ENCODE peak calls at places on chromosomes 2 and 18, in seven cellular contexts. Y is uterus; I is small intestine; G is cardiac muscle cell; J is mesenchymal stem cell; A is CD8-positive, alpha-beta T cell; P is heart left ventricle. W is an unnamed sample.
A peak's percentile ranks its signal among the peaks of the same experiment; 100 is the strongest.

GRCh38 chr2:202165945-202166344 is 72.5 kb downstream of the SUMO1 start:
- DNase-seq in P (no peak), I (no peak), J (no peak), G (peak; percentile 32), A (no peak), Y (no peak), W (no peak)

GRCh38 chr2:146894514-146894913 is 950.3 kb upstream of the ACVR2A start:
- DNase-seq in P (no peak), A (no peak), J (no peak), G (no peak), I (no peak), Y (no peak), W (no peak)

GRCh38 chr2:63840081-63840784 is 1.5 kb upstream of the UGP2 start:
- DNase-seq in P (no peak), G (no peak), I (no peak), A (no peak), Y (no peak), J (peak; percentile 14), W (no peak)

GRCh38 chr18:47265197-47265596 is 13.7 kb upstream of the SKOR2 start:
- DNase-seq in G (peak; percentile 31), Y (no peak), I (no peak), P (no peak), A (no peak), J (peak; percentile 19), W (no peak)

GRCh38 chr2:152611458-152612231 is 105.6 kb downstream of the PRPF40A start:
- DNase-seq in I (peak; percentile 53), G (peak; percentile 91), J (peak; percentile 85), A (no peak), Y (peak; percentile 59), P (peak; percentile 29), W (no peak)

GRCh38 chr2:235048549-235048948 is 96.7 kb downstream of the SH3BP4 start:
- DNase-seq in J (no peak), G (no peak), I (peak; percentile 60), Y (no peak), A (no peak), P (no peak), W (no peak)

GRCh38 chr2:22999951-23000350 is 385.0 kb upstream of the KLHL29 start:
- DNase-seq in I (no peak), J (no peak), Y (no peak), P (no peak), A (no peak), G (no peak), W (no peak)

GRCh38 chr2:157426477-157426994 is 17.4 kb downstream of the CYTIP start:
- DNase-seq in P (no peak), Y (no peak), A (no peak), I (no peak), G (no peak), J (no peak), W (no peak)

GRCh38 chr2:240963376-240964220 is 34.8 kb upstream of the SNED1 start:
- DNase-seq in I (no peak), P (no peak), J (no peak), A (peak; percentile 15), G (no peak), Y (peak; percentile 20), W (no peak)

GRCh38 chr18:73688851-73689659 is 458.6 kb downstream of the FBXO15 start:
- DNase-seq in J (peak; percentile 86), P (no peak), Y (no peak), I (no peak), A (no peak), G (peak; percentile 83), W (no peak)

GRCh38 chr2:101160454-101160853 is 9.3 kb upstream of the TBC1D8 start:
- DNase-seq in A (no peak), Y (no peak), I (no peak), G (peak; percentile 61), P (no peak), J (peak; percentile 44), W (no peak)

DNA sequence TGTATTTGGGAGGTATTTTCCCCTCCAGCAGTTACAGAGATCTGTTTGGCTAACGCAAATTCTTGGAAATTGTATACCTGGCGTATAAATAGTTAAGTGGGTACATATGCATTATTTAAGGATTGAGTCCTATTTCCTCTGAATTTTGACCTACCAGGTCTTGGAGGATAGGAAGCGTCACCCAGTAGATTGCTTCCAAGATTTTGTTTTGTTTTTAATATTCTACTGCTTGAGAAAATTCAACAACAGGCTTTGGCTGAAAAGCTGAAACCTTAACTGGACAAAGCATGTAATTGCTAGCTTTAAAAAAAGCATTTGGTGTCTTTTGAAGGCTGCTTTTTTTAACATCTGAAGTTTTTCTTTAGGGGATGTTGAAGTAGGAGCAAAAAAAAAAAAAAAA is 150.1 kb downstream of the WDSUB1 start:
- DNase-seq in G (no peak), P (no peak), A (no peak), I (no peak), J (no peak), Y (no peak), W (no peak)
- H3K4me1 ChIP-seq in G (peaks cover 53% of the 10 kb centered on the region), P (peaks cover 30% of the 10 kb centered on the region), A (no peaks in the 10 kb centered on the region), I (peaks cover 3% of the 10 kb centered on the region), J (peaks cover 13% of the 10 kb centered on the region), Y (peaks cover 6% of the 10 kb centered on the region), W (peaks cover 5% of the 10 kb centered on the region)

DNA sequence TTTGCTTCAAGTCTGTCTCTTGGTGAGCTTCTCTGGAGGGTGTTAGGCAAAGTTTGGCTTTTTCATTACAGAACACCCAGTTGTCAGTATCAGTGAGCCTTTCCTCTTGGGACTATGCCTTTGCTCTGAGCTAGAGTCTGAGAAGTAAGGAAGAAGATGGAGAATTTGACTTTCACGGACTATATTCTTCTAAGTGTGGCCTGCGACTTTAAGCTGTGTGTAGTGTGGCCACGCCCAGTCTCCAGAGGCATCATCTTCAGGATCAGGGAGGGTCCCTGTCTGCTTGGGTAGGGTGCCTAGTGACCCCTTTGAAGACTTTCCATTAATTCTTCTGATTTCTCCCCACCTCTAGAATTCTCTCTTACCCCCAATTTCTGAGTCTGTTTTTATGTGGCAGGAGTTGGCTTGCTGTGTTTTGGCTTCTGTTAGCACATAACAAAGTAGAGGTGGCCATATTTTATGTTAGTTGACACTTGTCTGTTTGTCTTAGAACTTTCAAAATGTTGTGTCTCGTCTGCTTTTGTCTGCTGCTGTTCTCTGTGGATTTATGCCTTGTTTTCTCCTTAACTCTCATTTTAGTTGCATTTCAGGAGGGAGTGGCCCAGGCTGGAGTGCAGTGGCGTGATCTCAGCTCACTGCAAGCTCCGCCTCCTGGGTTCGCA is 8.6 kb downstream of the PLEKHB2 start:
- DNase-seq in J (no peak), G (no peak), P (no peak), A (no peak), Y (no peak), I (no peak), W (no peak)
- H3K36me3 ChIP-seq in J (peaks cover 24% of the 10 kb centered on the region), G (no peaks in the 10 kb centered on the region), P (peaks cover 26% of the 10 kb centered on the region), A (no peaks in the 10 kb centered on the region), Y (no peaks in the 10 kb centered on the region), I (no peaks in the 10 kb centered on the region), W (no peaks in the 10 kb centered on the region)

GRCh38 chr18:54215069-54215468 is 9.4 kb downstream of the MBD2 start:
- DNase-seq in A (no peak), I (no peak), G (peak; percentile 60), P (no peak), J (peak; percentile 92), Y (no peak), W (no peak)
- H3K4me1 ChIP-seq in A (peaks cover 7% of the 10 kb centered on the region), I (no peaks in the 10 kb centered on the region), G (no peaks in the 10 kb centered on the region), P (peaks cover 3% of the 10 kb centered on the region), J (peaks cover 4% of the 10 kb centered on the region), Y (no peaks in the 10 kb centered on the region), W (no peaks in the 10 kb centered on the region)

GRCh38 chr18:79939096-79939495 is 12.4 kb downstream of the SLC66A2 start:
- DNase-seq in G (no peak), Y (no peak), A (no peak), J (no peak), P (no peak), I (no peak), W (no peak)

GRCh38 chr18:79937103-79937860 is 14.2 kb downstream of the SLC66A2 start:
- DNase-seq in J (no peak), A (peak; percentile 25), G (no peak), Y (peak; percentile 2), I (no peak), P (no peak), W (no peak)

GRCh38 chr18:79936641-79937040 is 14.8 kb downstream of the SLC66A2 start:
- DNase-seq in Y (no peak), P (no peak), J (no peak), A (peak; percentile 40), I (no peak), G (no peak), W (no peak)

GRCh38 chr18:79940126-79940813 is 11.2 kb downstream of the SLC66A2 start:
- DNase-seq in A (peak; percentile 42), J (no peak), G (no peak), I (no peak), Y (no peak), P (no peak), W (no peak)

GRCh38 chr18:79938196-79938595 is 13.3 kb downstream of the SLC66A2 start:
- DNase-seq in G (no peak), Y (no peak), A (peak; percentile 37), P (no peak), J (no peak), I (no peak), W (no peak)
- H3K36me3 ChIP-seq in G (no peaks in the 10 kb centered on the region), Y (no peaks in the 10 kb centered on the region), A (peaks cover 15% of the 10 kb centered on the region), P (peaks cover 63% of the 10 kb centered on the region), J (peaks cover 75% of the 10 kb centered on the region), I (no peaks in the 10 kb centered on the region), W (no peaks in the 10 kb centered on the region)

DNA sequence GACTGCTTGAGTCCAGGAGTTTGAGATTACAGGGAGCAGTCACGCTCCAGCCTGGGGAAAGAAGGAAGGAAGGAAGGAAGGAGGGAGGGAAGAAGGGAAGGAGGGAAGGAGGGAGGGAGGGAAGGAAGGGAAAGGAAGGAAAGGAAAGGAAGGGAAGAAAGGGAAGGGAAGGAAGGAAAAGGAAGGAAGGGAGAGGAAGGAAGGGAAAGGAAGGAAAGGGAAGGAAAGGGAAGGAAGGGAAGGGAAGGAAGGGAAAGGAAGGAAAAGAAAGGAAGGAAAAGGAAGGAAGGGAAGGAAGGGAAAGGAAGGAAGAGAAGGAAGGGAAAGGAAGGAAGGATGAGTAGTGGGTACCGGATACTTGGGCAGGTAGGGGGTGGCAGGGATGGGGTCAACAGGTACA is 32.3 kb downstream of the GPR155 start:
- DNase-seq in J (no peak), G (no peak), P (no peak), A (no peak), Y (no peak), I (no peak), W (no peak)
- H3K4me1 ChIP-seq in J (peaks cover 2% of the 10 kb centered on the region), G (no peaks in the 10 kb centered on the region), P (no peaks in the 10 kb centered on the region), A (peaks cover 11% of the 10 kb centered on the region), Y (no peaks in the 10 kb centered on the region), I (no peaks in the 10 kb centered on the region), W (no peaks in the 10 kb centered on the region)

DNA sequence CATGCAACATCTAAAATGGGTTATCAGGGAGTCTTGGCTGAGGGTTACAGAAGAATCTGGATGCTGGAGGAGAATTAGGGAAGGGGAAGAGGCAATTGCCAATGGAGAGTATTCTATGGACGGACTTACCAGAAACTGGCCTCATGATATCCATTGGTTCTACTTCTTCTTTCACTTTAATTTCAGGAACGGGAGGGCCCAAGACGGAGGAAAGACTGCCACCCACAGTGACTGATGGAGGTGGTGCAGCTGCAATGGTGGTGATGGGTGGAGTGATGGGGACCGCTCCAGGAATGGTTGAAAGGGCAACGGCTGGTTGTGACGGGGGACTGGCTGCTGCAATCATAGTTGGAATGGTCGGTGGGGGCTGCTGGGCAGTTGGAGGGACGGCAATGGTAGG is 69.1 kb upstream of the AMMECR1L start:
- DNase-seq in G (no peak), P (no peak), A (no peak), I (no peak), Y (no peak), J (no peak), W (no peak)
- H3K36me3 ChIP-seq in G (peaks cover 34% of the 10 kb centered on the region), P (peaks cover 64% of the 10 kb centered on the region), A (peaks cover 25% of the 10 kb centered on the region), I (peaks cover 19% of the 10 kb centered on the region), Y (no peaks in the 10 kb centered on the region), J (peaks cover 70% of the 10 kb centered on the region), W (peaks cover 24% of the 10 kb centered on the region)

GRCh38 chr2:36397728-36398413 is 42.3 kb downstream of the CRIM1 start:
- DNase-seq in G (no peak), Y (no peak), P (no peak), A (no peak), I (peak; percentile 88), J (no peak), W (no peak)
- H3K4me1 ChIP-seq in G (peaks cover 11% of the 10 kb centered on the region), Y (no peaks in the 10 kb centered on the region), P (peaks cover 12% of the 10 kb centered on the region), A (no peaks in the 10 kb centered on the region), I (peaks cover 4% of the 10 kb centered on the region), J (peaks cover 8% of the 10 kb centered on the region), W (peaks cover 98% of the 10 kb centered on the region)